ENCODE peak calls at places on chromosomes 11 and 22, in ten cellular contexts. R is AG04449; Z is HT1080; U is BE2C; D is DMS153; H is pons; B is A673; Q is activated gamma-delta T cell treated with Interleukin-2 at 50 U/mL for 16 hours; J is activated CD4-positive, CD25-positive, alpha-beta regulatory T cell treated with anti-CD3 and anti-CD28 coated beads, Interleukin-2, amount 50 U/mL, for 16 hours; A is activated T-cell treated with anti-CD3 and anti-CD28 coated beads for 1 hour. X is an unnamed sample.

GRCh38 chr11:76194872-76195668 is 11.2 kb downstream of the WNT11 start:
- DNase-seq in R (no peak), Z (no peak), U (no peak), D (no peak), H (no peak), B (no peak), Q (no peak), J (no peak), A (no peak), X (no peak)

GRCh38 chr11:8905528-8906165 is 5.3 kb upstream of the AKIP1 start:
- DNase-seq in R (no peak), Z (peak; percentile 72), U (no peak), D (no peak), H (no peak), B (peak; percentile 20), Q (no peak), J (no peak), A (no peak), X (peak; percentile 63)

GRCh38 chr11:2211113-2211971 is 39.7 kb upstream of the TH start:
- DNase-seq in R (no peak), Z (no peak), U (no peak), D (peak; percentile 96), H (no peak), B (no peak), Q (peak; percentile 3), J (no peak), A (no peak), X (no peak)

GRCh38 chr11:22510741-22511140 is 114.9 kb downstream of the FANCF start:
- DNase-seq in R (no peak), Z (peak; percentile 52), U (no peak), D (no peak), H (no peak), B (no peak), Q (no peak), J (no peak), A (no peak), X (peak; percentile 8)

GRCh38 chr22:17845340-17845739 is 71.1 kb upstream of the BID start:
- DNase-seq in R (no peak), Z (no peak), U (no peak), D (no peak), H (no peak), B (no peak), Q (no peak), J (no peak), A (no peak), X (no peak)

GRCh38 chr11:27456140-27456801 is 16.3 kb downstream of the LGR4 start:
- DNase-seq in R (no peak), Z (peak; percentile 69), U (no peak), D (no peak), H (no peak), B (peak; percentile 56), Q (no peak), J (no peak), A (no peak), X (peak; percentile 39)

GRCh38 chr22:38397189-38398097 is 57.6 kb downstream of the KCNJ4 start:
- DNase-seq in R (no peak), Z (peak; percentile 28), U (no peak), D (no peak), H (no peak), B (peak; percentile 59), Q (no peak), J (no peak), A (no peak), X (no peak)

GRCh38 chr22:20080445-20080775 is 369 bp downstream of the DGCR8 start:
- DNase-seq in R (no peak), Z (no peak), U (peak; percentile 77), D (no peak), H (peak; percentile 40), B (peak; percentile 71), Q (peak; percentile 64), J (peak; percentile 42), A (peak; percentile 66), X (no peak)

GRCh38 chr11:78251083-78251699 is 62.5 kb downstream of the USP35 start:
- DNase-seq in R (no peak), Z (no peak), U (no peak), D (no peak), H (no peak), B (no peak), Q (no peak), J (no peak), A (no peak), X (no peak)

GRCh38 chr11:45754746-45755145 is 50.2 kb upstream of the SLC35C1 start:
- DNase-seq in R (no peak), Z (no peak), U (no peak), D (no peak), H (no peak), B (peak; percentile 68), Q (no peak), J (no peak), A (no peak), X (no peak)

GRCh38 chr11:12441081-12441801 is 63.9 kb downstream of the PARVA start:
- DNase-seq in R (no peak), Z (peak; percentile 23), U (no peak), D (no peak), H (no peak), B (peak; percentile 91), Q (no peak), J (no peak), A (no peak), X (no peak)

GRCh38 chr11:131683666-131684065 is 313.3 kb downstream of the NTM start:
- DNase-seq in R (no peak), Z (no peak), U (no peak), D (no peak), H (no peak), B (no peak), Q (no peak), J (no peak), A (no peak), X (no peak)

GRCh38 chr11:223026-223789 is 12.9 kb downstream of the SIRT3 start:
- DNase-seq in R (no peak), Z (no peak), U (no peak), D (no peak), H (no peak), B (no peak), Q (no peak), J (no peak), A (no peak), X (no peak)

GRCh38 chr11:59247535-59248227 is 35.0 kb upstream of the MPEG1 start:
- DNase-seq in R (no peak), Z (peak; percentile 55), U (no peak), D (no peak), H (peak; percentile 7), B (peak; percentile 74), Q (no peak), J (no peak), A (no peak), X (no peak)

GRCh38 chr11:128463386-128463829 is 124.0 kb downstream of the ETS1 start:
- DNase-seq in R (peak; percentile 85), Z (peak; percentile 79), U (no peak), D (no peak), H (no peak), B (no peak), Q (no peak), J (no peak), A (no peak), X (peak; percentile 44)

GRCh38 chr11:62804310-62805043 is 763 bp downstream of the NXF1 start:
- DNase-seq in R (no peak), Z (peak; percentile 24), U (no peak), D (no peak), H (peak; percentile 30), B (no peak), Q (no peak), J (no peak), A (no peak), X (no peak)

GRCh38 chr11:131609317-131609716 is 238.9 kb downstream of the NTM start:
- DNase-seq in R (peak; percentile 69), Z (peak; percentile 97), U (no peak), D (no peak), H (no peak), B (peak; percentile 40), Q (no peak), J (no peak), A (no peak), X (peak; percentile 42)

GRCh38 chr11:6568191-6568918 is 35.1 kb downstream of the RRP8 start:
- DNase-seq in R (no peak), Z (peak; percentile 55), U (peak; percentile 57), D (no peak), H (peak; percentile 42), B (peak; percentile 85), Q (no peak), J (no peak), A (no peak), X (no peak)

GRCh38 chr11:86456075-86456939 is 81.6 kb downstream of the CCDC81 start:
- DNase-seq in R (no peak), Z (peak; percentile 82), U (peak; percentile 84), D (peak; percentile 56), H (peak; percentile 83), B (peak; percentile 92), Q (peak; percentile 69), J (peak; percentile 51), A (peak; percentile 67), X (peak; percentile 62)

GRCh38 chr11:30314625-30315024 is 8.3 kb upstream of the ARL14EP start:
- DNase-seq in R (no peak), Z (no peak), U (no peak), D (no peak), H (no peak), B (peak; percentile 39), Q (no peak), J (no peak), A (no peak), X (no peak)

GRCh38 chr11:686451-687243 is 8.4 kb downstream of the DEAF1 start:
- DNase-seq in R (no peak), Z (no peak), U (no peak), D (no peak), H (no peak), B (no peak), Q (no peak), J (no peak), A (no peak), X (no peak)

GRCh38 chr22:44358723-44359440 is 46.1 kb upstream of the SHISAL1 start:
- DNase-seq in R (no peak), Z (no peak), U (peak; percentile 11), D (no peak), H (no peak), B (no peak), Q (no peak), J (no peak), A (no peak), X (no peak)

GRCh38 chr22:47001288-47001687 is 238.8 kb downstream of the TBC1D22A start:
- DNase-seq in R (no peak), Z (no peak), U (no peak), D (no peak), H (no peak), B (no peak), Q (no peak), J (no peak), A (no peak), X (no peak)

GRCh38 chr11:106585061-106585460 is 433.2 kb downstream of the GUCY1A2 start:
- DNase-seq in R (peak; percentile 1), Z (peak; percentile 40), U (peak; percentile 8), D (no peak), H (no peak), B (peak; percentile 50), Q (no peak), J (no peak), A (no peak), X (no peak)

GRCh38 chr22:37735054-37735453 is 38.2 kb downstream of the TRIOBP start:
- DNase-seq in R (no peak), Z (no peak), U (peak; percentile 67), D (no peak), H (peak; percentile 38), B (no peak), Q (no peak), J (no peak), A (no peak), X (no peak)

GRCh38 chr22:28146401-28147304 is 227.6 kb upstream of the PITPNB start:
- DNase-seq in R (no peak), Z (no peak), U (peak; percentile 19), D (no peak), H (peak; percentile 75), B (no peak), Q (no peak), J (no peak), A (no peak), X (no peak)

GRCh38 chr11:69962152-69962551 is 116.0 kb upstream of the ANO1 start:
- DNase-seq in R (no peak), Z (peak; percentile 82), U (no peak), D (no peak), H (no peak), B (no peak), Q (no peak), J (no peak), A (no peak), X (no peak)

GRCh38 chr11:31509017-31509411 is 408 bp downstream of the IMMP1L start:
- DNase-seq in R (no peak), Z (no peak), U (no peak), D (no peak), H (no peak), B (no peak), Q (no peak), J (no peak), A (no peak), X (no peak)

X was measured in amniotic stem cell.